ENCODE peak calls at places on chromosomes 16 and 17, in five cellular contexts. I is HCT116; V is left ventricle myocardium inferior; Q is CD8-positive, alpha-beta T cell; J is K562. B is an unnamed sample.
A peak's percentile ranks its signal among the peaks of the same experiment; 100 is the strongest.

GRCh38 chr17:69047368-69048263 is 13.1 kb downstream of the ABCA9 start:
- DNase-seq in V (peak; percentile 65), Q (no peak), J (peak; percentile 77), I (no peak), B (peak; percentile 74)

GRCh38 chr16:878071-878784 is 77.7 kb upstream of the GNG13 start:
- DNase-seq in I (peak; percentile 44), V (peak; percentile 11), Q (no peak), J (no peak), B (no peak)

GRCh38 chr16:68740628-68741346 is 3.7 kb downstream of the CDH1 start:
- DNase-seq in I (no peak), V (no peak), Q (no peak), J (no peak), B (no peak)

GRCh38 chr17:19978206-19978802 is 676 bp upstream of the AKAP10 start:
- DNase-seq in I (no peak), V (no peak), J (no peak), Q (peak; percentile 16), B (peak; percentile 28)

GRCh38 chr16:4693956-4694663 is 748 bp downstream of the NUDT16L1 start:
- DNase-seq in I (no peak), V (peak; percentile 49), Q (peak; percentile 56), J (peak; percentile 74), B (peak; percentile 78)

GRCh38 chr17:51056813-51057510 is 63.7 kb downstream of the SPAG9 start:
- DNase-seq in V (no peak), I (peak; percentile 32), J (peak; percentile 24), Q (no peak), B (no peak)

GRCh38 chr16:27966756-27967155 is 96.8 kb downstream of the GSG1L start:
- DNase-seq in V (no peak), J (peak; percentile 49), I (no peak), Q (no peak), B (no peak)

GRCh38 chr17:40035162-40035559 is 19.0 kb downstream of the MED24 start:
- DNase-seq in I (no peak), J (peak; percentile 76), V (no peak), Q (no peak), B (no peak)

GRCh38 chr17:22310717-22311686 is 618.7 kb downstream of the KCNJ18 start:
- DNase-seq in J (peak; percentile 72), Q (no peak), V (no peak), I (no peak), B (no peak)

GRCh38 chr17:77501751-77502625 is 361.2 kb downstream of the SEC14L1 start:
- DNase-seq in J (no peak), Q (no peak), I (no peak), V (no peak), B (peak; percentile 43)

GRCh38 chr17:17988427-17988945 is 15.8 kb downstream of the DRC3 start:
- DNase-seq in J (no peak), Q (no peak), V (no peak), I (no peak), B (no peak)

GRCh38 chr16:9077001-9077809 is 14.2 kb upstream of the HAPSTR1 start:
- DNase-seq in J (no peak), Q (no peak), V (no peak), I (peak; percentile 47), B (no peak)

GRCh38 chr17:35773674-35774425 is 13.2 kb downstream of the C17orf50 start:
- DNase-seq in Q (no peak), J (no peak), I (no peak), V (no peak), B (no peak)

GRCh38 chr16:85423186-85423550 is 190.0 kb upstream of the GSE1 start:
- DNase-seq in V (peak; percentile 9), I (no peak), Q (peak; percentile 2), J (no peak), B (no peak)

GRCh38 chr17:79633937-79634813 is 23.3 kb upstream of the RBFOX3 start:
- DNase-seq in V (peak; percentile 6), Q (no peak), J (no peak), I (no peak), B (peak; percentile 9)

GRCh38 chr17:82931696-82932060 is 91.9 kb upstream of the ZNF750 start:
- DNase-seq in I (no peak), V (peak; percentile 70), Q (no peak), J (no peak), B (peak; percentile 80)

GRCh38 chr17:82492647-82493516 is 26.6 kb upstream of the FOXK2 start:
- DNase-seq in V (no peak), Q (no peak), I (no peak), J (no peak), B (no peak)

GRCh38 chr17:28372203-28372944 is 880 bp downstream of the SARM1 start:
- DNase-seq in V (peak; percentile 38), Q (no peak), J (no peak), I (no peak), B (no peak)

GRCh38 chr17:67276075-67276474 is 31.1 kb upstream of the HELZ start:
- DNase-seq in I (peak; percentile 40), V (no peak), Q (no peak), J (no peak), B (no peak)
- TF ChIP-seq CTCF in I (peak; percentile 39), V (no peak), Q (no peak), J (peak; percentile 45), B (no peak)

GRCh38 chr17:41680426-41681040 is 8.2 kb upstream of the EIF1 start:
- DNase-seq in Q (no peak), J (no peak), I (no peak), V (no peak), B (no peak)

GRCh38 chr17:41676058-41676419 is 12.6 kb upstream of the EIF1 start:
- DNase-seq in J (no peak), I (no peak), Q (no peak), V (no peak), B (no peak)

GRCh38 chr17:41678907-41679739 is 9.6 kb upstream of the EIF1 start:
- DNase-seq in V (no peak), J (peak; percentile 81), Q (peak; percentile 45), I (no peak), B (no peak)

GRCh38 chr17:41679740-41680425 is 8.8 kb upstream of the EIF1 start:
- DNase-seq in I (no peak), Q (no peak), J (no peak), V (no peak), B (no peak)

DNA sequence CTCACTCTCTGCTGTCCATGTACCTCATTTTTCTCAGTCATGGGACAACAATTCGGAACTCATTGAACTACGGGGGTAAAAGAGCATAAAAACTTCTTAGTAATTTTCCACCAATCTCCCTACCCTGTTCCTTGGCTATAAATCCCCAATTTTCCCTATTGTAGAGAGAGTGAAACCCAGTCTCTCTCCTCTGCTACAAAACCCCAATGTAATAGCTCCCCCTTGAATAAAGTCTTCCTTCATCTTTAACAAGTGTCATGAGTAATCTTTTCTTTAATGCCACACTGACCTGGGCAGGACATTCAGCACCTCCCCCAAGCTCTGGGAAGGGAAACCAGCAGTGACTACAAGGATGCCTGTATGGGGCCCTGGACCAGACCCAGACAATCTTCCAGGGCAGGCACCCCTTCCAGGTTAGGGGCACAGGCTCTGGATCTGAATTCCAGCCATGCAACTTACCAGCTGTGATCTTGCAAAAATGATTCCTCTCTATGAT is 10.2 kb upstream of the EIF1 start:
- DNase-seq in Q (no peak), V (no peak), J (peak; percentile 68), I (no peak), B (no peak)
- H3K4me3 ChIP-seq in Q (peak overlapping the region; percentile 52), V (peak overlapping the region; percentile 55), J (peak overlapping the region; percentile 26), I (no peak overlapping the region), B (no peak overlapping the region)

GRCh38 chr17:14833201-14833773 is 431.8 kb downstream of the PMP22 start:
- DNase-seq in J (no peak), Q (no peak), V (no peak), I (no peak), B (no peak)
- H3K27ac ChIP-seq in J (no peak overlapping the region), Q (no peak overlapping the region), V (no peak overlapping the region), I (no peak overlapping the region), B (no peak overlapping the region)

GRCh38 chr16:49767998-49768397 is 87.9 kb downstream of the ZNF423 start:
- DNase-seq in V (no peak), Q (no peak), J (no peak), I (no peak), B (no peak)

GRCh38 chr16:49778202-49778601 is 77.7 kb downstream of the ZNF423 start:
- DNase-seq in I (no peak), J (no peak), V (no peak), Q (no peak), B (no peak)

GRCh38 chr16:49775581-49775980 is 80.3 kb downstream of the ZNF423 start:
- DNase-seq in V (no peak), I (no peak), Q (no peak), J (no peak), B (no peak)

GRCh38 chr16:49776085-49776501 is 79.8 kb downstream of the ZNF423 start:
- DNase-seq in V (peak; percentile 40), Q (no peak), I (no peak), J (no peak), B (no peak)

GRCh38 chr16:49773534-49774486 is 82.1 kb downstream of the ZNF423 start:
- DNase-seq in I (no peak), J (no peak), V (no peak), Q (no peak), B (no peak)
- TF ChIP-seq CTCF in I (no peak), J (no peak), V (no peak), Q (no peak), B (no peak)

GRCh38 chr16:65285128-65286120 is 163.6 kb upstream of the CDH11 start:
- DNase-seq in Q (no peak), I (no peak), V (peak; percentile 32), J (no peak), B (no peak)
- H3K4me3 ChIP-seq in Q (no peak overlapping the region), I (no peak overlapping the region), V (no peak overlapping the region), J (no peak overlapping the region), B (no peak overlapping the region)

B was measured in tibial artery.